ENCODE peak calls at places on chromosome 1, in eight cellular contexts. I is endothelial cell of umbilical vein; W is SJSA1; S is A172; R is GM23248; A is hypothalamus; F is T-helper 2 cell; V is effector CD4-positive, alpha-beta T cell. D is an unnamed sample.
A peak's percentile ranks its signal among the peaks of the same experiment; 100 is the strongest.

GRCh38 chr1:24301395-24302175 is 17.6 kb upstream of the GRHL3 start:
- DNase-seq in I (no peak), W (no peak), S (no peak), R (peak; percentile 69), A (no peak), F (no peak), V (no peak), D (no peak)

GRCh38 chr1:232553050-232553754 is 76.7 kb downstream of the SIPA1L2 start:
- DNase-seq in I (peak; percentile 89), W (no peak), S (peak; percentile 10), R (peak; percentile 20), A (no peak), F (no peak), V (no peak), D (no peak)

GRCh38 chr1:219179293-219179692 is 5.6 kb downstream of the LYPLAL1 start:
- DNase-seq in I (no peak), W (no peak), S (no peak), R (peak; percentile 63), A (no peak), F (no peak), V (no peak), D (no peak)

GRCh38 chr1:199786695-199787094 is 240.8 kb upstream of the NR5A2 start:
- DNase-seq in I (no peak), W (no peak), S (no peak), R (no peak), A (no peak), F (no peak), V (no peak), D (no peak)

GRCh38 chr1:26950602-26951001 is 9.7 kb downstream of the KDF1 start:
- DNase-seq in I (no peak), W (no peak), S (no peak), R (peak; percentile 15), A (no peak), F (no peak), V (no peak), D (no peak)

GRCh38 chr1:14929547-14930223 is 223.9 kb upstream of the TMEM51 start:
- DNase-seq in I (no peak), W (peak; percentile 73), S (peak; percentile 54), R (peak; percentile 84), A (no peak), F (no peak), V (no peak), D (no peak)

GRCh38 chr1:171486048-171486519 is 754 bp downstream of the PRRC2C start:
- DNase-seq in I (peak; percentile 71), W (peak; percentile 77), S (peak; percentile 70), R (peak; percentile 74), A (no peak), F (no peak), V (peak; percentile 81), D (peak; percentile 92)

GRCh38 chr1:65255088-65256050 is 54.0 kb upstream of the DNAJC6 start:
- DNase-seq in I (peak; percentile 50), W (no peak), S (no peak), R (peak; percentile 50), A (peak; percentile 17), F (no peak), V (no peak), D (no peak)

GRCh38 chr1:187203257-187203656 is 374.5 kb downstream of the PLA2G4A start:
- DNase-seq in I (peak; percentile 2), W (no peak), S (peak; percentile 69), R (peak; percentile 79), A (no peak), F (no peak), V (no peak), D (no peak)

D was measured in natural killer cell treated with Interleukin-12 subunit alpha and Interleukin-12 subunit beta and Interleukin-15 and Interleukin-18, amount 100 ng/mL, for 72 hours.